ENCODE peak calls at places on chromosomes 5 and 9, in eight cellular contexts. E is right cardiac atrium; D is SJSA1; M is sigmoid colon; N is Peyer's patch; C is CD4-positive, alpha-beta memory T cell; P is effector memory CD4-positive, alpha-beta T cell; B is K562. W is an unnamed sample.
A peak's percentile ranks its signal among the peaks of the same experiment; 100 is the strongest.

GRCh38 chr9:130943780-130944179 is 4.7 kb upstream of the FIBCD1 start:
- DNase-seq in E (no peak), P (no peak), M (no peak), B (peak; percentile 36), N (no peak), C (no peak), D (no peak), W (no peak)

GRCh38 chr5:170632985-170633234 is 129.1 kb downstream of the KCNIP1 start:
- DNase-seq in E (peak; percentile 87), D (peak; percentile 84), N (peak; percentile 62), B (peak; percentile 69), P (peak; percentile 22), C (peak; percentile 36), M (peak; percentile 87), W (no peak)

GRCh38 chr9:135242406-135242805 is 154.9 kb downstream of the OLFM1 start:
- DNase-seq in E (no peak), M (peak; percentile 56), C (no peak), B (no peak), D (no peak), N (no peak), P (no peak), W (no peak)

GRCh38 chr9:107174441-107174840 is 108.6 kb upstream of the RAD23B start:
- DNase-seq in M (no peak), B (no peak), E (no peak), C (no peak), P (no peak), D (no peak), N (no peak), W (no peak)

GRCh38 chr5:155530046-155530445 is 516.5 kb downstream of the KIF4B start:
- DNase-seq in N (no peak), E (no peak), P (no peak), B (no peak), M (no peak), C (no peak), D (no peak), W (no peak)

GRCh38 chr9:35909687-35910612 is 660 bp downstream of the SPAAR start:
- DNase-seq in B (no peak), P (no peak), E (peak; percentile 81), M (no peak), C (no peak), N (no peak), D (no peak), W (no peak)

GRCh38 chr5:59640411-59640810 is 253.1 kb downstream of the PDE4D start:
- DNase-seq in B (no peak), N (peak; percentile 48), C (no peak), P (no peak), M (no peak), D (no peak), E (no peak), W (peak; percentile 11)

GRCh38 chr5:5291357-5291756 is 131.1 kb upstream of the ICE1 start:
- DNase-seq in E (no peak), B (no peak), P (no peak), C (no peak), N (no peak), M (no peak), D (no peak), W (no peak)

GRCh38 chr9:34891386-34891785 is 66.7 kb upstream of the PHF24 start:
- DNase-seq in P (no peak), M (no peak), D (no peak), C (no peak), E (no peak), B (no peak), N (no peak), W (no peak)

GRCh38 chr5:73796164-73797141 is 170.5 kb downstream of the ARHGEF28 start:
- DNase-seq in P (no peak), M (no peak), B (peak; percentile 5), C (no peak), N (no peak), D (peak; percentile 77), E (peak; percentile 60), W (peak; percentile 24)

GRCh38 chr5:28807230-28807629 is 1768.8 kb upstream of the CDH9 start:
- DNase-seq in M (no peak), C (no peak), D (no peak), N (no peak), B (no peak), E (no peak), P (no peak), W (no peak)

GRCh38 chr9:123235448-123235847 is 32.9 kb downstream of the STRBP start:
- DNase-seq in D (no peak), E (no peak), B (no peak), N (no peak), C (no peak), P (no peak), M (no peak), W (no peak)

GRCh38 chr5:107558951-107559350 is 111.8 kb downstream of the EFNA5 start:
- DNase-seq in M (no peak), D (no peak), N (no peak), P (no peak), C (no peak), E (no peak), B (no peak), W (no peak)

GRCh38 chr9:32427111-32427873 is 42.8 kb downstream of the ACO1 start:
- DNase-seq in D (no peak), M (no peak), C (no peak), B (peak; percentile 6), P (no peak), N (peak; percentile 56), E (no peak), W (no peak)

GRCh38 chr5:131950706-131951105 is 5.2 kb upstream of the MEIKIN start:
- DNase-seq in B (no peak), P (no peak), D (no peak), M (no peak), C (no peak), E (no peak), N (no peak), W (no peak)

GRCh38 chr5:1413211-1413610 is 32.0 kb downstream of the SLC6A3 start:
- DNase-seq in B (no peak), P (no peak), N (peak; percentile 25), D (no peak), E (no peak), M (no peak), C (no peak), W (no peak)

DNA sequence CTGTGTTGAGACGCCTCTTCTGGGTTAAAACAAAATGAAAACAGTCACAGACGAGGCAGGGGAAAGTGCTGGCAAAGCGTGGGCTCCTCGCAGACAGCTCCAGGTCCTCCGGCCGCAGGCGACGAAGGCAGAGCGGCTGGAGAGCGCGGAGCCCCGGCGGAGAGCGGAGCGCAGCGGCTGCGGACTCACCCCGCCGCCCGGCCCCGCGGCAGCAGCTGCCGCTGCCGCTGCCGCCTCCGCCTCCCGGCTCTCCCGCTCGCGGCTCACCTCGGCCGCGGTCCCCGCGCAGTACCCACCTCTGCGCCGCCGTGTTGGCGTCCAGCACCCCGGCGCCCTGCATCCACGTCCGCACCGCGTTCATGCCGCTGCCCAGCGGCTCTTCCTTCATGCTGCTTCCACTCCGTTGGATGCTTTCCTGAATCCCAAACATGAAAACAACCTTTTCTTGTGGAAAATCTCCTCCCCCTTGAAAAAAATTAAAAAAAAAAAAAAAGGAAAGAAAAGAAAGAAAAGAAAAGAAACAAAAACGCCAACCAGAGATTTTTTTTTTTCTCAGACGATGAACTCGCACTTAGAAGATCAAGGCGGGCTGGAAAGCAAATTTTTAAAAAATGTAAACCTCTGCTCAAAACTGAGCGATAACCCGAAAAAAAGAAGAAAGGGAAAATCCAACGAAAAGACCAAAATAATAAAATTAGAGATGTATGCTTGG is 511 bp downstream of the EBF1 start:
- DNase-seq in E (peak; percentile 74), D (peak; percentile 68), P (peak; percentile 5), N (peak; percentile 52), M (no peak), B (peak; percentile 59), C (peak; percentile 43), W (peak; percentile 66)
- H3K27ac ChIP-seq in E (peak overlapping the region; percentile 69), D (peak overlapping the region; percentile 62), P (no peak overlapping the region), N (peak overlapping the region; percentile 91), M (peak overlapping the region; percentile 81), B (no peak overlapping the region), C (no peak overlapping the region), W (peak overlapping the region; percentile 65)

GRCh38 chr9:122221223-122221811 is 7.4 kb downstream of the LHX6 start:
- DNase-seq in B (no peak), D (no peak), E (no peak), P (no peak), M (no peak), C (no peak), N (peak; percentile 25), W (peak; percentile 87)

GRCh38 chr9:122220673-122221222 is 8.0 kb downstream of the LHX6 start:
- DNase-seq in B (no peak), C (no peak), P (no peak), D (no peak), M (no peak), N (no peak), E (no peak), W (no peak)

GRCh38 chr9:122218885-122219855 is 9.6 kb downstream of the LHX6 start:
- DNase-seq in N (no peak), P (no peak), B (no peak), C (no peak), D (no peak), E (no peak), M (no peak), W (no peak)

GRCh38 chr9:122218070-122218884 is 10.5 kb downstream of the LHX6 start:
- DNase-seq in P (no peak), D (no peak), C (no peak), E (no peak), B (no peak), M (no peak), N (no peak), W (no peak)

DNA sequence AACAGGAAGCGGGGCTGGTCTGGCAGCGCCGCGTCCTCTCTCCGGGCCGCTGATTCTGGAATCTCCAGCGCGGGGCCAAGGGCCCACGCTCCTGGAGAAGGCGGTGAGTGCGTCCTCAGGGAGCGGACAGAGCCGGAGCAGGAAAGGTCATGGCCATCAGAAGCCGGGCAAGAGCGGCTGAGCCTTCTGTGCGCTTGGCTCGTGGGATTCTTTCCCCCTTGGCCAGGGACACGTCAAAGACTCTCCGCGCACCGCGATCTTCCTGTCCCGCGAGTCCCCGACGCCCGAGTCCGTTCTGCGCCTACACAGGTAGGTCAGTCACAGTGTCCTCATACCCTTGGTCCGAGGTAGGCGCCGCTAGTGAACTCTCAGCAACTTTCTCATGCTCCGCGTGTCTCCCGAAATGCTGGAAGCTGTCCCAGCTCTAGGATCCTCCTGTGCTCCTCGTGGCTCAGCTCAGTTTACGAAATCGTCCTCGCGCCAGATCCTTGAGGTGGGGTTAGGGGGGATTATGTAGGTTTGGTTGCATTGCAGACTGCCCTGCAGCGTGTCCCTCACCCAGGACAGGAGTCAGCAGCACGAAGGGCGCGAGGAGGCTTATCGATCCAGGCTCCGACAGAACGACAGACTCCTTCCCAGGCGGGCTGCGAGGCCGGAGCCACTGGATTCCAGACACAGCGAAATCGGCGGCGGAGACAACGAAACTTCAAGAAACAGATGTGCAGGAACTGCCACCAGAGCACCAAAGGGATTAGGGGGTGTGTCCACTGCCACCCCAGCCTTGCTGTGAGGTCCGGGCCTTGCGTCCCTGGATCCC is 8.7 kb downstream of the LHX6 start:
- DNase-seq in D (peak; percentile 36), B (no peak), E (no peak), P (no peak), N (no peak), C (no peak), M (no peak), W (no peak)
- H3K4me3 ChIP-seq in D (no peak overlapping the region), B (no peak overlapping the region), E (peak overlapping the region; percentile 1), P (peak overlapping the region; percentile 33), N (peak overlapping the region; percentile 20), C (no peak overlapping the region), M (peak overlapping the region; percentile 11), W (no peak overlapping the region)

GRCh38 chr9:86275962-86276361 is 6.4 kb downstream of the ISCA1 start:
- DNase-seq in N (no peak), D (no peak), P (no peak), M (no peak), E (no peak), B (no peak), C (no peak), W (no peak)
- H3K4me1 ChIP-seq in N (no peaks in the 10 kb centered on the region), D (peaks cover 4% of the 10 kb centered on the region), P (no peaks in the 10 kb centered on the region), M (no peaks in the 10 kb centered on the region), E (peaks cover 16% of the 10 kb centered on the region), B (peaks cover 11% of the 10 kb centered on the region), C (peaks cover 29% of the 10 kb centered on the region), W (no peaks in the 10 kb centered on the region)

GRCh38 chr9:101706929-101707328 is 31.5 kb downstream of the GRIN3A start:
- DNase-seq in M (no peak), P (no peak), D (no peak), C (no peak), E (no peak), N (no peak), B (no peak), W (no peak)
- H3K27ac ChIP-seq in M (no peak overlapping the region), P (no peak overlapping the region), D (no peak overlapping the region), C (no peak overlapping the region), E (no peak overlapping the region), N (no peak overlapping the region), B (no peak overlapping the region), W (no peak overlapping the region)